ENCODE peak calls at places on chromosomes 6 and 20, in nine cellular contexts. Q is GM04503; A is activated naive CD4-positive, alpha-beta T cell treated with anti-CD3 and anti-CD28 coated beads, Interleukin-2, amount 10 ng/mL, durations not matched to agents 7 days and 5 days; M is HepG2; B is pons; U is fibroblast of lung; I is left kidney; W is activated naive CD8-positive, alpha-beta T cell treated with anti-CD3 and anti-CD28 coated beads, Interleukin-2, amount 50 U/mL, for 24 hours; N is left colon. Y is an unnamed sample.

GRCh38 chr20:62479218-62479617 is 3.4 kb upstream of the GATA5 start:
- DNase-seq in B (no peak), Q (no peak), U (no peak), N (no peak), W (no peak), M (no peak), A (no peak), I (no peak), Y (no peak)

GRCh38 chr6:104591573-104592334 is 268.0 kb downstream of the HACE1 start:
- DNase-seq in B (no peak), W (no peak), Q (no peak), I (no peak), A (no peak), U (no peak), M (no peak), N (no peak), Y (no peak)

GRCh38 chr6:34005845-34006644 is 139.8 kb downstream of the GRM4 start:
- DNase-seq in A (no peak), W (no peak), U (no peak), B (no peak), M (no peak), Q (no peak), I (no peak), N (no peak), Y (no peak)

GRCh38 chr6:137246164-137246563 is 27.0 kb upstream of the IFNGR1 start:
- DNase-seq in M (no peak), N (no peak), W (no peak), I (no peak), B (no peak), Q (no peak), A (no peak), U (no peak), Y (no peak)

GRCh38 chr20:24653306-24653705 is 183.9 kb downstream of the SYNDIG1 start:
- DNase-seq in N (no peak), B (no peak), I (no peak), U (peak; percentile 33), W (no peak), M (no peak), A (no peak), Q (no peak), Y (no peak)

GRCh38 chr20:46129955-46130481 is 11.9 kb downstream of the CD40 start:
- DNase-seq in I (no peak), U (no peak), A (no peak), M (no peak), N (no peak), Q (no peak), B (no peak), W (no peak), Y (no peak)

GRCh38 chr20:49593441-49594142 is 25.7 kb upstream of the PTGIS start:
- DNase-seq in M (no peak), N (no peak), Q (no peak), I (no peak), A (peak; percentile 30), W (peak; percentile 50), U (no peak), B (no peak), Y (no peak)

GRCh38 chr6:159999240-159999671 is 30.4 kb downstream of the IGF2R start:
- DNase-seq in B (no peak), A (no peak), U (no peak), N (no peak), Q (no peak), I (no peak), M (peak; percentile 69), W (no peak), Y (no peak)

GRCh38 chr6:99520855-99521556 is 5.8 kb upstream of the USP45 start:
- DNase-seq in A (peak; percentile 81), M (peak; percentile 74), Q (peak; percentile 27), W (peak; percentile 81), I (peak; percentile 95), B (peak; percentile 81), N (peak; percentile 87), U (peak; percentile 82), Y (peak; percentile 40)

GRCh38 chr6:81436990-81437389 is 315.5 kb downstream of the TENT5A start:
- DNase-seq in N (no peak), W (no peak), A (no peak), U (no peak), Q (no peak), B (no peak), M (no peak), I (no peak), Y (no peak)

GRCh38 chr6:470051-470900 is 78.7 kb downstream of the IRF4 start:
- DNase-seq in I (peak; percentile 11), N (no peak), W (no peak), M (no peak), Q (no peak), B (no peak), U (no peak), A (no peak), Y (no peak)

GRCh38 chr6:37653933-37654565 is 43.6 kb downstream of the MDGA1 start:
- DNase-seq in I (no peak), U (no peak), M (peak; percentile 36), Q (no peak), W (peak; percentile 66), A (peak; percentile 75), B (no peak), N (peak; percentile 32), Y (peak; percentile 18)

GRCh38 chr6:136889271-136890193 is 32.6 kb upstream of the SLC35D3 start:
- DNase-seq in N (no peak), A (no peak), I (no peak), B (no peak), Q (no peak), U (no peak), W (no peak), M (peak; percentile 25), Y (peak; percentile 18)

GRCh38 chr20:38073307-38074010 is 39.9 kb downstream of the RPRD1B start:
- DNase-seq in A (no peak), M (peak; percentile 76), W (no peak), N (peak; percentile 29), B (peak; percentile 58), I (peak; percentile 77), Q (peak; percentile 85), U (peak; percentile 98), Y (no peak)